ENCODE peak calls at places on chromosome 3, in five cellular contexts. V, L, O, C and U are unnamed samples. For H3K4me1, the result is how much of the 10 kb centered on the place peaks cover.

GRCh38 chr3:174430986-174431385 is 428.1 kb upstream of the NAALADL2 start:
- DNase-seq in V (no peak), L (no peak), O (no peak), C (no peak), U (no peak)

GRCh38 chr3:16668776-16669545 is 63.7 kb upstream of the DAZL start:
- DNase-seq in V (no peak), L (no peak), O (no peak), C (no peak), U (no peak)

GRCh38 chr3:87260270-87260669 is 16.1 kb downstream of the POU1F1 start:
- DNase-seq in V (peak), L (peak), O (no peak), C (peak), U (peak)

GRCh38 chr3:30511524-30512278 is 94.7 kb upstream of the TGFBR2 start:
- DNase-seq in V (peak), L (no peak), O (no peak), C (peak), U (no peak)

GRCh38 chr3:52090620-52091468 is 34.5 kb upstream of the DUSP7 start:
- DNase-seq in V (no peak), L (peak), O (no peak), C (no peak), U (no peak)

GRCh38 chr3:190709351-190709773 is 153.1 kb downstream of the GMNC start:
- DNase-seq in V (peak), L (no peak), O (no peak), C (no peak), U (no peak)

GRCh38 chr3:96214941-96215340 is 599.5 kb upstream of the EPHA6 start:
- DNase-seq in V (no peak), L (no peak), O (no peak), C (no peak), U (no peak)

GRCh38 chr3:160685144-160685766 is 8.3 kb downstream of the ARL14 start:
- DNase-seq in V (peak), L (no peak), O (no peak), C (no peak), U (no peak)

GRCh38 chr3:49859576-49860305 is 3.4 kb upstream of the TRAIP start:
- DNase-seq in V (no peak), L (no peak), O (no peak), C (no peak), U (no peak)

GRCh38 chr3:40170395-40170794 is 139.1 kb upstream of the EIF1B start:
- DNase-seq in V (no peak), L (no peak), O (no peak), C (no peak), U (no peak)

GRCh38 chr3:126152458-126152857 is 27.9 kb downstream of the ALDH1L1 start:
- DNase-seq in V (no peak), L (no peak), O (no peak), C (no peak), U (no peak)

GRCh38 chr3:84108442-84108971 is 850.3 kb upstream of the CADM2 start:
- DNase-seq in V (peak), L (no peak), O (no peak), C (no peak), U (no peak)

GRCh38 chr3:131812433-131812832 is 222.4 kb downstream of the CPNE4 start:
- DNase-seq in V (peak), L (no peak), O (no peak), C (no peak), U (no peak)

GRCh38 chr3:43212914-43213611 is 73.3 kb upstream of the SNRK start:
- DNase-seq in V (no peak), L (no peak), O (no peak), C (peak), U (no peak)

GRCh38 chr3:194205675-194206133 is 69.8 kb downstream of the HES1 start:
- DNase-seq in V (no peak), L (no peak), O (peak), C (peak), U (no peak)

GRCh38 chr3:142150271-142150670 is 927 bp upstream of the TFDP2 start:
- DNase-seq in V (no peak), L (no peak), O (no peak), C (no peak), U (no peak)

GRCh38 chr3:17590465-17590864 is 152.0 kb downstream of the TBC1D5 start:
- DNase-seq in V (no peak), L (no peak), O (no peak), C (no peak), U (no peak)

GRCh38 chr3:124833710-124834332 is 53.3 kb downstream of the ITGB5 start:
- DNase-seq in V (no peak), L (no peak), O (no peak), C (no peak), U (no peak)

GRCh38 chr3:29099296-29099695 is 181.6 kb upstream of the RBMS3 start:
- DNase-seq in V (no peak), L (no peak), O (no peak), C (no peak), U (no peak)

GRCh38 chr3:30502742-30503073 is 103.7 kb upstream of the TGFBR2 start:
- DNase-seq in V (peak), L (no peak), O (no peak), C (no peak), U (peak)

DNA sequence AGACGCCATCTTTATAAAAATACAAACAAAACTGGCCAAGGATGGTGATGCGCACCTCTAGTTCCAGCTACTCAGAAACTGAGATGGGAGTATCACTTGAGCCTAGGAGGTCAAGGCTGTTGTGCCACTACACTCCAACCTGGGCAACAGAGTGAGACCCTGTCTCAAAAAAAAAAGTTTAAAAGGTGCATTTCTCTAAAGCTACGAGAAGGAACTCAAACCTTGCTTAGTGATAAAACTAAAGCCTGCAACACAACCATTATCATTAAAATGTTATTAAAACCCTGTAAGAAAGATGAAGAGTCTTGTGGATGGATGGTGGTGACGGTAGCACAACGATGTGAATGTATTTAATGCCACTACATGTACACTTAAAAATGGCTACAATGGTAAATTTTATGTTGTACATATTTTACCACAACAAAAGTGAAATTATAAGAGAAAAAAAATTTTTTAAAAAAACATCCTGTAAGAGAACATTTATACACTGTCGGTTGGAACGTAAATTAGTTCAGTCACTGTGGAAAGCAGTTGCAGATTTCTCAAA is 3.1 kb downstream of the PLD1 start:
- DNase-seq in V (no peak), L (no peak), O (no peak), C (no peak), U (no peak)
- H3K4me1 ChIP-seq in V (under half), L (under half), O (under half), C (under half), U (under half)

DNA sequence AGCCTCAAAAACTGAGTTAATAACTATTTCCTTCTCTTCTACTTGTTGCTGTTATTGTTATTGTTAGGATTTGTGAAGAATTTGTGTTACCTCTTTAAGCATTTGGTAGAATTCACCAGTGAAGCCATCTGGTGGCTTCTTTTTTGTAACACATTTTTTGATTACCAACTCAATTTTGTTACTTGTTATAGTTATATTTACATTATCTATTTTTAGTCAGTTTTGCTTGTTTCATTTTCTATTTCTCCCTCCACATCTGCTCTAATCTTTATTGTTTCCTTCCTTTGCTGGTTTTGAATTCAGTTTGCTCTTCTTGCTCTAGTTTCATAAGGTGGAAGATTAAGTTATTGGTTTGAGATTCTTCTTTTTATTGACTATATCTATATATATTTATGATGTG is 3.7 kb upstream of the SLC9C1 start:
- DNase-seq in V (no peak), L (no peak), O (no peak), C (no peak), U (no peak)
- H3K4me1 ChIP-seq in V (under half), L (under half), O (under half), C (under half), U (under half)

GRCh38 chr3:119665954-119666559 is 5.7 kb upstream of the POPDC2 start:
- DNase-seq in V (no peak), L (no peak), O (no peak), C (no peak), U (no peak)

GRCh38 chr3:119663885-119664284 is 3.5 kb upstream of the POPDC2 start:
- DNase-seq in V (peak), L (no peak), O (no peak), C (no peak), U (no peak)

GRCh38 chr3:119664850-119665379 is 4.5 kb upstream of the POPDC2 start:
- DNase-seq in V (no peak), L (no peak), O (no peak), C (no peak), U (no peak)

GRCh38 chr3:119662604-119663377 is 2.4 kb upstream of the POPDC2 start:
- DNase-seq in V (peak), L (no peak), O (no peak), C (no peak), U (no peak)

DNA sequence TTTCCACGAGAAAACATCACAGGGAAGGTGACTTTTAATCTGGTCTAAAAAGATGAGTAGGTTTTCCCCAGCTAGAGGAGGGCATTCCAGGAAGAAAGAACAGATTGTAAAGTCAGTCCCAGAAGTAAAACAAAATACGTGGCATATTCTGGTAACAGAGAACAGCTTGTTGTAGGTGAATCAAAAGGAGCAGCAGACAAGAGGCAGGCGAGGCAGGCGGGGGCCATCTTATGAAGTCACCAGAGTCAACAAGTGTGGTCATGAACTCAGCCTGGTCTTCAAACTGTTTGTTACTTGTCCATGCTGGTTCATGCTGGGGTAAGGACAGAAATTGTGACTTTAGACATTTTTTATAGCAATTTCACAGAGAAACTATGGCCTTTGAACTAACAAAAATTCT is 4.0 kb upstream of the POPDC2 start:
- DNase-seq in V (peak), L (no peak), O (no peak), C (no peak), U (no peak)
- H3K4me1 ChIP-seq in V (under half), L (under half), O (under half), C (under half), U (under half)

GRCh38 chr3:69011331-69011730 is 2.2 kb downstream of the EOGT start:
- DNase-seq in V (peak), L (no peak), O (no peak), C (no peak), U (no peak)

GRCh38 chr3:69014022-69014580 is 617 bp upstream of the EOGT start:
- DNase-seq in V (peak), L (no peak), O (no peak), C (no peak), U (no peak)

GRCh38 chr3:69013256-69014021 is at the start of gene EOGT:
- DNase-seq in V (peak), L (peak), O (peak), C (peak), U (peak)

GRCh38 chr3:69012836-69013255 is 638 bp downstream of the EOGT start:
- DNase-seq in V (peak), L (peak), O (peak), C (peak), U (peak)

DNA sequence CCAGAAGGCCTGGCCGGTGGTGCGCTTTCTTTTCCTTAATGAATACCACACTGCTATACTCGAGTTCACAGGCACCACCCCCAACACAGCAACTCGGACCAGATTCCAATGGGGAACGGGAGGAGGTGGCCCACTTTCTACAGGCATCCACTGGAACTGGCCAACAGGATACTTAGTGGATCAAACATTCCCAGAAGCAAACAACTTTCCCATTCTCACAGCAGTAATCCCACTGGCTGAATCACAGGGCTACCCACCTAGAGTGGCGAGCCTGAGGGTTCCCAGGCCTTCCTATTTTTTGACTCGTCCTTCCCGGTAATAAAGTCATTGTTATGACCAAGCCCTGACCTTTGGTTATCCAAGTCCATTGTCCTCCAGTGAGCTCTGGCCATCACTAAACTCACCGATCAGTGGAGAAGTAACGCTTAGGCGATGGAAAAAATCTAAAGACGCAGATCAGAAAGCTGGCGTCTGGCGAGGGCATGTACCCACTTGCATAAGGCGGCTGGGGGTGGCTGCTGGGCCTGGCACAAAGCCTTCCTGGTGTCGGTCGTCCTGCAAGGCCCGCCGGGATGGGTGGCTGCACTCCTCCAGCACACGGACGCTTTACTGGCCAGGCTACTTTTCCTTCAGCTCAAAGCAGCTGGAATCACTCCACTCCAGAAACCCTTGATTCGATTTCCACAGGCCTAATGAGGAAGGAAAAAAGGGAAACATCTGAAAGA is 1.2 kb downstream of the EOGT start:
- DNase-seq in V (peak), L (no peak), O (peak), C (peak), U (no peak)
- H3K4me1 ChIP-seq in V (half or more), L (under half), O (under half), C (under half), U (under half)

GRCh38 chr3:183266454-183266853 is 13.4 kb downstream of the B3GNT5 start:
- DNase-seq in V (no peak), L (no peak), O (no peak), C (no peak), U (no peak)

GRCh38 chr3:183264249-183264648 is 11.2 kb downstream of the B3GNT5 start:
- DNase-seq in V (no peak), L (no peak), O (no peak), C (no peak), U (no peak)

GRCh38 chr3:183267140-183267539 is 14.1 kb downstream of the B3GNT5 start:
- DNase-seq in V (no peak), L (no peak), O (no peak), C (no peak), U (no peak)

GRCh38 chr3:183265157-183265642 is 12.1 kb downstream of the B3GNT5 start:
- DNase-seq in V (no peak), L (no peak), O (no peak), C (peak), U (no peak)

DNA sequence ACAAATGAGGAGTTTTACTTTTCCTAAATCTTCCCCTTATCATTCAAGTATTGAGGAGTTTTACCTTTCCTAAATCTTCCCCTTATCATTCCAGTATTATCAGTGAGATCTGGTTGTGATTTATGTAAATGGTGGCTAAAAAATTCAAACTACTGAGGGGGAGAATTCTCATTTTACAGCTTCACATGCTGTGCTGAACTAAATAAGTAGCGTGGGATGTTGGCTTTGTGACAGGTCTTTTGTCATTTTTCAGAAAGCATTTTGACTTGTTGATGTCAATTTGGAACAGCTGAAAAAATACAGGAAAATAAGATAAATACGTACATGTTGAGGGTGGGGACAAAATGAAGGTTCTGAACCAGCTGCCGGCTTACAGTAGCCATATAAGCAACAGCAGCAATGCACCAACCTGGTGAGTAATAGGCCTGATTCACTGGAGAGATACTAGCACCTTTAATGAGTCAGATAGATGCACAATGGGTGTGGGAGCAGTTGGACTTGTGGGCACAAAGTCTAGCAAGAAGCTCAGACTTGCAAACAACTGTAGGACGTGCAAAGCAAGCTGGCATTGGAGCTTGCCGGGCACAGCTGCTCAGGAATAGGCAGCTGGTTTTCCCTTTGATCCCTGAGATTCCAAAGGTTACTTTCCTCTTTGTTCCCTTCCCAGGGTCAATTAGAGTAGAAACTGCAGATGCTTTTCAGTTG is 12.8 kb downstream of the B3GNT5 start:
- DNase-seq in V (peak), L (no peak), O (no peak), C (peak), U (no peak)
- H3K4me1 ChIP-seq in V (under half), L (under half), O (under half), C (under half), U (under half)

GRCh38 chr3:37996785-37997301 is 6.3 kb downstream of the VILL start:
- DNase-seq in V (peak), L (peak), O (peak), C (peak), U (peak)

GRCh38 chr3:37999836-38000235 is 9.2 kb downstream of the VILL start:
- DNase-seq in V (no peak), L (no peak), O (no peak), C (no peak), U (no peak)

GRCh38 chr3:37995652-37996641 is 5.4 kb downstream of the VILL start:
- DNase-seq in V (no peak), L (no peak), O (no peak), C (no peak), U (peak)

GRCh38 chr3:37997321-37997720 is 6.7 kb downstream of the VILL start:
- DNase-seq in V (no peak), L (no peak), O (no peak), C (no peak), U (peak)

DNA sequence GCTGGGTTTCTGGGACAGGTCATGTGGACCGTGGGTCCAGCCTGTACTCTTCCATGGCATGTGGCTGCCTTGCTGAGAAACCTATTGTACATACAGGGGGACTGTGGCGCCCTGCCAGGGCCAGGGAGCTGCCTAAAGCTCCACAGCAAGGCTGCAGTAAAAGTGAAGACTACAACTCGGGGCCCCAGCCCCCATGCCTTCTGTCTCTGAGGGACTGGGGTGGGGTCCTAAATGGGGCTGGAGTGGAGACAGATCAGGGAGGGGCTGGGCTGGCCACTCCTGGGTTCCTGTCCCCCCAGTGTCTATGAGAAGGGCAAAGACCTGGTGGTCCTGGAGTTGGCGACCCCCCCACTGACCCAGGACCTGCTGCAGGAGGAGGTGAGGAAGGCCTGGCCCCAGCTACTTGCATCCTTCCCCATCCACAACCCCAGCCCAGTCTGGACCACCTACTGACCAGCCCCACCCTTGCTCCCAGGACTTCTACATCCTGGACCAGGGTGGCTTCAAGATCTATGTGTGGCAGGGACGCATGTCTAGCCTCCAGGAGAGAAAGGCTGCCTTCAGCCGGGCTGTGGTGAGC is 7.3 kb downstream of the VILL start:
- DNase-seq in V (no peak), L (no peak), O (no peak), C (no peak), U (peak)
- H3K4me1 ChIP-seq in V (under half), L (under half), O (under half), C (under half), U (under half)